ENCODE peak calls at places on chromosomes 3 and 15, in four cellular contexts. One of them, this sample, is unnamed.

GRCh38 chr3:8554725-8555621 is 53.4 kb downstream of the LMCD1 start:
- DNase-seq in GM12878: no peak
- DNase-seq in K562: no peak
- DNase-seq in HepG2: no peak
- DNase-seq in this sample: no peak

GRCh38 chr3:170536712-170537111 is 49.2 kb downstream of the SLC7A14 start:
- DNase-seq in GM12878: no peak
- DNase-seq in K562: no peak
- DNase-seq in HepG2: no peak
- DNase-seq in this sample: no peak

GRCh38 chr15:75840659-75841058 is 2.6 kb upstream of the UBE2Q2 start:
- DNase-seq in HepG2: no peak
- DNase-seq in K562: no peak
- DNase-seq in GM12878: no peak
- DNase-seq in this sample: peak; percentile 40

GRCh38 chr3:58588030-58588614 is 10.9 kb upstream of the FAM107A start:
- DNase-seq in K562: peak; percentile 16
- DNase-seq in HepG2: no peak
- DNase-seq in GM12878: no peak
- DNase-seq in this sample: peak; percentile 36

GRCh38 chr3:183764854-183765731 is 60.3 kb downstream of the MAP6D1 start:
- DNase-seq in HepG2: no peak
- DNase-seq in K562: no peak
- DNase-seq in GM12878: no peak
- DNase-seq in this sample: no peak

GRCh38 chr3:52520716-52521487 is 12.8 kb downstream of the NT5DC2 start:
- DNase-seq in K562: no peak
- DNase-seq in HepG2: no peak
- DNase-seq in GM12878: no peak
- DNase-seq in this sample: no peak

GRCh38 chr3:61650276-61650675 is 88.9 kb downstream of the PTPRG start:
- DNase-seq in HepG2: no peak
- DNase-seq in GM12878: no peak
- DNase-seq in K562: no peak
- DNase-seq in this sample: no peak

GRCh38 chr3:31004025-31004678 is 109.7 kb upstream of the GADL1 start:
- DNase-seq in GM12878: no peak
- DNase-seq in HepG2: no peak
- DNase-seq in K562: no peak
- DNase-seq in this sample: no peak

GRCh38 chr3:52245322-52246263 is at the start of gene PPM1M:
- DNase-seq in HepG2: no peak
- DNase-seq in K562: peak; percentile 59
- DNase-seq in GM12878: no peak
- DNase-seq in this sample: peak; percentile 51

GRCh38 chr3:43081796-43082195 is 24.1 kb downstream of the POMGNT2 start:
- DNase-seq in GM12878: no peak
- DNase-seq in HepG2: no peak
- DNase-seq in K562: no peak
- DNase-seq in this sample: no peak
- TF ChIP-seq FOXK2 in GM12878: no peak
- TF ChIP-seq FOXK2 in HepG2: no peak
- TF ChIP-seq FOXK2 in K562: no peak
- TF ChIP-seq FOXK2 in this sample: no peak

GRCh38 chr15:91488452-91488851 is 365.1 kb upstream of the SLCO3A1 start:
- DNase-seq in GM12878: no peak
- DNase-seq in HepG2: no peak
- DNase-seq in K562: no peak
- DNase-seq in this sample: no peak

GRCh38 chr15:91490211-91490610 is 363.3 kb upstream of the SLCO3A1 start:
- DNase-seq in K562: no peak
- DNase-seq in GM12878: no peak
- DNase-seq in HepG2: no peak
- DNase-seq in this sample: no peak

GRCh38 chr15:91496754-91497691 is 356.5 kb upstream of the SLCO3A1 start:
- DNase-seq in HepG2: no peak
- DNase-seq in GM12878: no peak
- DNase-seq in K562: no peak
- DNase-seq in this sample: no peak

DNA sequence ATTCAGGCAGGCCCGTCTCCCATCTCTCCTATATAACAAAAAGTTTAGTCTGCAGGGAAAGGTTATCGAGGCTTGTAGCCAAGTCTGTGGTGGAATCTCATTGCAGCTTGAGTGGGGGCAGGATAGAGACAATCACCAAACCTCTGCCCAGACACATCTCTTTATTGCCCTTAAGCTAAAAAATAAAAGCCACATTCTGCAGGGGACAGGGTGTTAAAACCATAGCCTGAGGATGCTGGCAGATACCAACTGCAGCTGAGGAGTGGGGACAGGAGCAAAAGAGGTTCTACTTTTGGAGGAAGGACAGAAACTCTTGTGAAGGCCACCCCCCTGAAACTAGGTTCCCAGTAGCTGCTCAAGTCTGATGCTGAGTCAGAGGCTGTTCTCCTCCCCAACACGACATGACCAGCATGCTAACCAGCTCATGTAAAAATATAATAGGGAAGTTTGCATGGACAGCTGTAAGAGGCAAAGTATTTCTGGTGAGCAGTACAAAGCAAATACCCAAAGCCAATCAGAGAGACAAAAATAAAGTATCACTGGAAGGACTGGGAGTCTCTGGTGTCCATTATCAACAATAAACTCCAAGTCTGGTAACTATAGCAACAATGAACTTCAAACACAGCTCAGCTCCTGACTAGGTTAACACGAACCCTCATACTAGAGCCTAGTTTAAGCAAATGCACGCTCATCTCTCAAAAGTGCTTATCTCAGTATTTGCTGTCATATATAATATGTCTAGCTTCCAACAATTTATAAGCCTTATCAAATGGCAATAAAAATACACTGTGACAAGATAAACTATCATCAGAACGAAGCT is 362.2 kb upstream of the SLCO3A1 start:
- DNase-seq in K562: no peak
- DNase-seq in GM12878: no peak
- DNase-seq in HepG2: no peak
- DNase-seq in this sample: no peak
- TF ChIP-seq FOXK2 in K562: peak; percentile 71
- TF ChIP-seq FOXK2 in GM12878: no peak
- TF ChIP-seq FOXK2 in HepG2: no peak
- TF ChIP-seq FOXK2 in this sample: no peak

GRCh38 chr3:106589306-106589942 is 720.6 kb upstream of the CBLB start:
- DNase-seq in GM12878: no peak
- DNase-seq in HepG2: no peak
- DNase-seq in K562: no peak
- DNase-seq in this sample: no peak
- TF ChIP-seq FOXK2 in GM12878: no peak
- TF ChIP-seq FOXK2 in HepG2: no peak
- TF ChIP-seq FOXK2 in K562: no peak
- TF ChIP-seq FOXK2 in this sample: no peak

GRCh38 chr3:114411292-114411691 is 117.5 kb downstream of the TIGIT start:
- DNase-seq in GM12878: no peak
- DNase-seq in HepG2: no peak
- DNase-seq in K562: no peak
- DNase-seq in this sample: no peak

GRCh38 chr3:114411811-114412803 is 118.3 kb downstream of the TIGIT start:
- DNase-seq in K562: no peak
- DNase-seq in GM12878: no peak
- DNase-seq in HepG2: peak; percentile 47
- DNase-seq in this sample: no peak

GRCh38 chr3:114408763-114409162 is 114.9 kb downstream of the TIGIT start:
- DNase-seq in GM12878: no peak
- DNase-seq in K562: no peak
- DNase-seq in HepG2: no peak
- DNase-seq in this sample: no peak

GRCh38 chr3:114406922-114407321 is 113.1 kb downstream of the TIGIT start:
- DNase-seq in HepG2: no peak
- DNase-seq in K562: no peak
- DNase-seq in GM12878: no peak
- DNase-seq in this sample: no peak

GRCh38 chr3:114409291-114409690 is 115.5 kb downstream of the TIGIT start:
- DNase-seq in HepG2: no peak
- DNase-seq in GM12878: no peak
- DNase-seq in K562: no peak
- DNase-seq in this sample: no peak
- TF ChIP-seq FOXK2 in HepG2: no peak
- TF ChIP-seq FOXK2 in GM12878: no peak
- TF ChIP-seq FOXK2 in K562: no peak
- TF ChIP-seq FOXK2 in this sample: no peak

GRCh38 chr3:10557783-10558373 is 52.5 kb upstream of the ATP2B2 start:
- DNase-seq in GM12878: no peak
- DNase-seq in HepG2: no peak
- DNase-seq in K562: no peak
- DNase-seq in this sample: no peak
- TF ChIP-seq FOXK2 in GM12878: no peak
- TF ChIP-seq FOXK2 in HepG2: no peak
- TF ChIP-seq FOXK2 in K562: no peak
- TF ChIP-seq FOXK2 in this sample: no peak

GRCh38 chr3:23264413-23264812 is 61.3 kb downstream of the UBE2E2 start:
- DNase-seq in K562: no peak
- DNase-seq in HepG2: no peak
- DNase-seq in GM12878: no peak
- DNase-seq in this sample: no peak
- TF ChIP-seq FOXK2 in K562: no peak
- TF ChIP-seq FOXK2 in HepG2: no peak
- TF ChIP-seq FOXK2 in GM12878: no peak
- TF ChIP-seq FOXK2 in this sample: no peak

GRCh38 chr3:186107148-186108105 is 1.5 kb downstream of the ETV5 start:
- DNase-seq in HepG2: peak; percentile 69
- DNase-seq in GM12878: no peak
- DNase-seq in K562: peak; percentile 75
- DNase-seq in this sample: peak; percentile 57
- TF ChIP-seq FOXK2 in HepG2: no peak
- TF ChIP-seq FOXK2 in GM12878: no peak
- TF ChIP-seq FOXK2 in K562: no peak
- TF ChIP-seq FOXK2 in this sample: no peak